ENCODE peak calls at places on chromosomes 13 and 19, in four cellular contexts. Y is HCT116, O is PC-9, E is neural progenitor cell. R is an unnamed sample. For H3K79me2, the result is how much of the 10 kb centered on the place peaks cover.

GRCh38 chr13:41075485-41075884 is 14.2 kb downstream of the WBP4 start:
- DNase-seq in E (no peak), Y (no peak), O (no peak), R (no peak)

GRCh38 chr19:33398361-33399060 is 25.0 kb downstream of the CEBPG start:
- DNase-seq in E (no peak), O (no peak), Y (no peak), R (no peak)

GRCh38 chr13:114096031-114096485 is 36.4 kb downstream of the RASA3 start:
- DNase-seq in E (no peak), O (no peak), Y (no peak), R (no peak)

GRCh38 chr13:80141114-80141849 is 199.6 kb downstream of the SPRY2 start:
- DNase-seq in Y (no peak), E (peak), O (no peak), R (no peak)

GRCh38 chr13:76643596-76643995 is 242.6 kb downstream of the KCTD12 start:
- DNase-seq in E (no peak), Y (no peak), O (no peak), R (no peak)

GRCh38 chr19:48321372-48321621 is 4.1 kb upstream of the EMP3 start:
- DNase-seq in O (peak), Y (peak), E (peak), R (peak)

GRCh38 chr13:41837668-41838067 is 123.2 kb downstream of the VWA8 start:
- DNase-seq in E (no peak), O (no peak), Y (no peak), R (no peak)

GRCh38 chr13:43666403-43666802 is 120.4 kb downstream of the ENOX1 start:
- DNase-seq in E (no peak), Y (no peak), O (no peak), R (no peak)

GRCh38 chr19:50894478-50895356 is 16.5 kb downstream of the KLK4 start:
- DNase-seq in Y (no peak), O (no peak), E (no peak), R (no peak)

GRCh38 chr13:54232700-54233099 is 1204.1 kb downstream of the OLFM4 start:
- DNase-seq in Y (no peak), O (no peak), E (no peak), R (peak)

GRCh38 chr19:4589579-4590410 is 30.3 kb upstream of the SEMA6B start:
- DNase-seq in E (peak), O (no peak), Y (no peak), R (peak)

GRCh38 chr13:27406178-27406939 is 18.1 kb upstream of the GTF3A start:
- DNase-seq in O (no peak), E (peak), Y (no peak), R (peak)

GRCh38 chr13:79457948-79458347 is 23.0 kb upstream of the NDFIP2 start:
- DNase-seq in E (no peak), Y (no peak), O (no peak), R (peak)

GRCh38 chr19:54526972-54527371 is 24.3 kb downstream of the LAIR2 start:
- DNase-seq in O (no peak), Y (no peak), E (no peak), R (no peak)

GRCh38 chr19:41707502-41707812 is 969 bp upstream of the CEACAM5 start:
- DNase-seq in E (no peak), O (no peak), Y (no peak), R (peak)

GRCh38 chr19:6264077-6264445 is 15.7 kb downstream of the MLLT1 start:
- DNase-seq in Y (no peak), E (peak), O (no peak), R (no peak)

GRCh38 chr13:113209336-113209879 is at the start of gene CUL4A:
- DNase-seq in Y (peak), E (peak), O (peak), R (peak)

GRCh38 chr19:2248136-2249009 is 750 bp upstream of the AMH start:
- DNase-seq in E (no peak), Y (no peak), O (no peak), R (no peak)

GRCh38 chr13:113602291-113602970 is 17.9 kb downstream of the TFDP1 start:
- DNase-seq in E (peak), O (no peak), Y (no peak), R (no peak)

GRCh38 chr13:109781384-109782065 is 4.9 kb downstream of the IRS2 start:
- DNase-seq in E (no peak), O (no peak), Y (no peak), R (no peak)

GRCh38 chr13:101695870-101696516 is 243.5 kb downstream of the ITGBL1 start:
- DNase-seq in Y (no peak), E (no peak), O (no peak), R (no peak)

GRCh38 chr19:35038623-35039512 is 2.7 kb upstream of the HPN start:
- DNase-seq in O (no peak), E (no peak), Y (no peak), R (no peak)

GRCh38 chr13:74003374-74003773 is 130.8 kb downstream of the KLF12 start:
- DNase-seq in E (no peak), Y (no peak), O (no peak), R (peak)

GRCh38 chr13:48600374-48601364 is 53.1 kb upstream of the CYSLTR2 start:
- DNase-seq in O (no peak), E (no peak), Y (no peak), R (peak)

GRCh38 chr19:7654401-7654800 is 14.4 kb upstream of the RETN start:
- DNase-seq in E (no peak), O (no peak), Y (no peak), R (no peak)

GRCh38 chr13:24911135-24911524 is 147.2 kb downstream of the RNF17 start:
- DNase-seq in Y (no peak), E (no peak), O (peak), R (peak)

GRCh38 chr19:34350161-34350561 is 14.8 kb upstream of the GPI start:
- DNase-seq in E (no peak), Y (no peak), O (no peak), R (no peak)

GRCh38 chr19:48239120-48239519 is 16.6 kb downstream of the CARD8 start:
- DNase-seq in E (no peak), O (no peak), Y (no peak), R (no peak)

GRCh38 chr19:32041681-32042292 is 303.6 kb upstream of the ZNF507 start:
- DNase-seq in Y (no peak), O (no peak), E (peak), R (no peak)

GRCh38 chr19:48530044-48530720 is 18.5 kb upstream of the LMTK3 start:
- DNase-seq in O (no peak), E (no peak), Y (no peak), R (no peak)

GRCh38 chr13:94901070-94901469 is 188.7 kb upstream of the SOX21 start:
- DNase-seq in O (no peak), Y (no peak), E (no peak), R (no peak)

GRCh38 chr19:40510526-40511115 is 43.8 kb downstream of the SPTBN4 start:
- DNase-seq in Y (no peak), O (no peak), E (no peak), R (no peak)

GRCh38 chr13:57666554-57666953 is 35.0 kb downstream of the PCDH17 start:
- DNase-seq in Y (no peak), O (no peak), E (peak), R (no peak)

GRCh38 chr13:29849731-29850212 is 645 bp downstream of the UBL3 start:
- DNase-seq in Y (no peak), E (peak), O (peak), R (peak)

GRCh38 chr13:29081036-29081435 is 260.9 kb downstream of the MTUS2 start:
- DNase-seq in O (no peak), Y (no peak), E (no peak), R (no peak)

GRCh38 chr19:49639401-49640112 is 386 bp downstream of the RRAS start:
- DNase-seq in E (peak), O (no peak), Y (no peak), R (no peak)

GRCh38 chr19:50328257-50329145 is 676 bp downstream of the KCNC3 start:
- DNase-seq in O (no peak), E (peak), Y (no peak), R (peak)

GRCh38 chr19:17724655-17725054 is 5.4 kb downstream of the MAP1S start:
- DNase-seq in O (no peak), Y (no peak), E (no peak), R (no peak)
- H3K79me2 ChIP-seq in O (under half), Y (half or more), E (half or more), R (under half)

DNA sequence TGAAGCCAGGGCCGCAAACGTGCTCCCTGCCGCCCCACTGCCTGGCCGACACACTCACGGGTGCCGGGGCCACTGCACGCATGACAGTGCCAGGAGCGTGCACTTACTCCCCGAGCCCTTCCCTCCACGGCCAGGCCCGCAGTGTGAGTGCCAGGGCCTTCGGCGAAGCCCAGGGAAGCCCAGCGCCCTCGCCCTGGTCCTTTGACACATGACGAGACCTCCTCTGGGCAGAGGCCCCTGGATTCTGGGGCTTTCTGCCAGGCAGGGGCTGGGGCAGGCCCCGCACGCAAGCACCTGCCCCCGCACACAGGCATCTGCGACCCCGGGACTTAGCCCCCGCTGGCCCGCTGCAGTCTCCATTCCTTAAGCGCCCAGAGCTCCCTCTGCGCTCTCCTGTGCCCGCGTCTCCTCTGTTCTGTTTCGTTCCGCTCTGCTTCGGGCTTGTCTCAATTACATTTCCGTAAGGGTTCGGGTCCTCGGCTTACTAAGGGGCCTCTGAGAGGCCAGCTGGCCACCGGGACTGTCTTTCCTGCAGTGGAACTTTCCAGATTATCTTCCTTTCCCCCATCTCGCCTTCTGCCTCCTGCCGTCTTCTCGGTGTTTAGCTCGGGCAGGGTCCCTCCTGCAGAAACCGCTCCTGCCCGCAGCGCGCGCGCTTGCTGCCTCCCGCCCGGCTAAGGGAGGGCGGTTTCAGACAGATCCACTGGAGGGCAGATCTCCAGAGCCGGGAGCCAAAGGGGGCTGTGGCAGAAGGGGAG is 98.8 kb downstream of the ING1 start:
- DNase-seq in Y (no peak), E (no peak), O (no peak), R (no peak)
- TF ChIP-seq CTCF in Y (no peak), E (no peak), O (no peak), R (no peak)

GRCh38 chr13:23766199-23766771 is 122.9 kb downstream of the MIPEP start:
- DNase-seq in O (no peak), Y (no peak), E (no peak), R (no peak)
- H3K79me2 ChIP-seq in O (under half), Y (under half), E (under half), R (under half)

DNA sequence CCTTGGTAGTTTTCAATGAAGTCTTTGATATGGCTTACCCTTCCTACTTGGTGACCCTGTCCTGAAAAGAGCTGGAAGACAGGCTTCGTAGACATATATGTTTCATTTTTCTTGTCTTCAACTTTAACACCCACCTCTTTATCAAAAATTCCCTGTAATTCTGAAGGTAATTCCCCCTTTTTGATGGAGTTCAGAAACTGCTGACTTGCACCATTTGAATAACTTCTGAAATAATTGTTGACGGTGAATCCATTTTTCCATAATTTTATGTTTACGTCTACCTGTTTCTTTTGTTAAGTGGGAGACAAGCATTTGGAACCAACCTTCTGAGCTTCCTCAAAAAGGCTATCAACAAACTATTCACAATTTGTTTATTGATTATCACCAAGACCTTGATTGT is 14.6 kb upstream of the ZNF177 start:
- DNase-seq in Y (no peak), O (no peak), E (no peak), R (no peak)
- TF ChIP-seq CTCF in Y (no peak), O (no peak), E (no peak), R (no peak)

GRCh38 chr19:45517238-45517637 is 10.0 kb downstream of the VASP start:
- DNase-seq in Y (no peak), O (no peak), E (no peak), R (no peak)
- H3K79me2 ChIP-seq in Y (half or more), O (under half), E (under half), R (under half)

GRCh38 chr13:46995874-46996273 is 99.0 kb upstream of the HTR2A start:
- DNase-seq in O (no peak), Y (no peak), E (no peak), R (no peak)

GRCh38 chr13:46996316-46996715 is 99.5 kb upstream of the HTR2A start:
- DNase-seq in E (no peak), Y (no peak), O (no peak), R (no peak)

GRCh38 chr13:46994492-46994891 is 97.6 kb upstream of the HTR2A start:
- DNase-seq in Y (no peak), O (no peak), E (no peak), R (peak)

DNA sequence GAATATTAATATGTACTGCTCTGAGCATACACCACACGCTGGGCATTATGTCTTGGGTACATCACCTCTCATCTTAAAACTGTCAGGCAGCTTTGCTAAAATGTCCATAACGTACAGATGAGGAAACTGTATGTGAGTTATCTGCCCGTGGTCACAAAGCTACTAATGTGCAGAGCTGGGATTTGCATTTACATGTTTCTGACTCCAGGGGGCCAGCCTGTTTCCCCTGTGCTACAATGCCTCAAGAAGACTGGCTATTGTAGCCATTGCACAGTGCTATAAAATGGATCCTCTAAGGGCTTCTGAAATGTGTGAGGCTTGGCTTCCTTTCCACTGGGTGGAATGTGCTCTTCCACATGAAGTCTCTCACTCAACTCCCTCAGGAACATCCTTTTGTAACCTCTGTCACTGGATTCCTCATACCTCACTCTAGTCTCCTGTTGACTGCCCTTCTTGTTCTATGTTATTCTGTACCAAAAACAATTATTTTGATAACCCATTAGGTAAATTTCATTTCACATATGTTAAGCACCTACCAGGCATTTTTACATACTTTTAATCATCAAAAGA is 95.6 kb upstream of the HTR2A start:
- DNase-seq in Y (peak), O (no peak), E (peak), R (peak)
- TF ChIP-seq CTCF in Y (no peak), O (peak), E (peak), R (peak)

GRCh38 chr19:17061205-17061604 is 14.0 kb downstream of the HAUS8 start:
- DNase-seq in E (no peak), O (no peak), Y (no peak), R (no peak)

GRCh38 chr19:17061691-17062090 is 13.6 kb downstream of the HAUS8 start:
- DNase-seq in E (no peak), Y (no peak), O (no peak), R (no peak)

GRCh38 chr19:17058236-17058635 is 17.0 kb downstream of the HAUS8 start:
- DNase-seq in Y (no peak), O (no peak), E (no peak), R (no peak)

GRCh38 chr19:17069249-17069648 is 6.0 kb downstream of the HAUS8 start:
- DNase-seq in E (no peak), Y (no peak), O (no peak), R (no peak)

GRCh38 chr19:17063412-17063811 is 11.8 kb downstream of the HAUS8 start:
- DNase-seq in O (no peak), Y (no peak), E (no peak), R (no peak)
- H3K79me2 ChIP-seq in O (under half), Y (under half), E (half or more), R (under half)

DNA sequence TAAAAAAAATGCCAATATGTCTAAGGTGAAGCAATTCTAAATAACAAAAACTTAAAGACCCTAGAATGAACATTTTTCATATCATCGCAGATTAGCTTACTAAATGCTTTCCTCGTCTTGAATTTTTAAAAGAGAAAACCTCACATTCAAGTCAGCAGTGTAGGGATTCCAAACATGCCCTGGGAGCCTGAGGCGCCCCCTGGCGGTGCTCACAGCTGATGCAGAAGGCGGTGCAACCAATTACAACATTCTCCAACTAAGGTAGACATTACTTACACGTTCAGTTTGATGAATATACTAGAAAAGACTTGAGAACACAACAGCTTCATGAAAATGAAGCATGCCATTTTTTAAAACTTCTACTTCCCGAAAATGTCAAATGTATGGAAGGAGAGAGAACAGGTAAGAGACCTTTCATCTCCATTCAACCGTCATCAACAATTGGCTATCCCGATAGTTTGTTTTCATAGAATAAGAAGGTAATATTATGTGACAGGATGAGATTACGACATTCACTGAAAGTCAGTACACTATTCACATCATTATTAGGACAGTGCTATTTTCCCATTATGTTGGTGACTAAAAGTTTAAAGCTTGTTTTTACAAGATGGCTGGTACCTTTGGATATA is 304.4 kb downstream of the DCLK1 start:
- DNase-seq in E (no peak), Y (peak), O (no peak), R (no peak)
- TF ChIP-seq CTCF in E (peak), Y (peak), O (peak), R (peak)

GRCh38 chr19:57887195-57887941 is 1.5 kb downstream of the ZNF814 start:
- DNase-seq in E (peak), O (no peak), Y (no peak), R (no peak)

GRCh38 chr19:57888107-57888493 is 737 bp downstream of the ZNF814 start:
- DNase-seq in Y (no peak), O (no peak), E (no peak), R (no peak)

GRCh38 chr19:57888494-57889231 is at the start of gene ZNF814:
- DNase-seq in E (peak), Y (no peak), O (peak), R (no peak)

GRCh38 chr19:57886046-57886445 is 2.8 kb downstream of the ZNF814 start:
- DNase-seq in E (no peak), O (no peak), Y (no peak), R (no peak)
- H3K79me2 ChIP-seq in E (half or more), O (half or more), Y (under half), R (under half)

R was measured in PC-3.